ENCODE peak calls at places on chromosomes 3 and 15, in four cellular contexts. T is K562, I is HL-60, E is GM12878. A is an unnamed sample.

GRCh38 chr15:92949604-92950249 is 49.6 kb downstream of the CHD2 start:
- DNase-seq in E (no peak), I (no peak), T (no peak), A (no peak)

GRCh38 chr15:73936181-73936580 is 9.9 kb downstream of the LOXL1 start:
- DNase-seq in E (no peak), I (no peak), T (no peak), A (no peak)

GRCh38 chr3:8669019-8669418 is 24.4 kb upstream of the SSUH2 start:
- DNase-seq in T (no peak), E (no peak), I (no peak), A (no peak)

GRCh38 chr3:32839714-32840085 is 21.9 kb downstream of the TRIM71 start:
- DNase-seq in T (no peak), E (no peak), I (no peak), A (no peak)

GRCh38 chr3:49644684-49645083 is 29.5 kb upstream of the APEH start:
- DNase-seq in I (no peak), E (no peak), T (no peak), A (no peak)

GRCh38 chr3:43726511-43726910 is 35.8 kb downstream of the ABHD5 start:
- DNase-seq in T (no peak), I (no peak), E (no peak), A (no peak)

GRCh38 chr3:193728429-193729087 is 135.6 kb downstream of the OPA1 start:
- DNase-seq in E (no peak), T (peak), I (no peak), A (no peak)

GRCh38 chr3:51619983-51620382 is 51.1 kb upstream of the TEX264 start:
- DNase-seq in T (no peak), E (no peak), I (no peak), A (no peak)

GRCh38 chr15:57550640-57551039 is 41.1 kb upstream of the MYZAP start:
- DNase-seq in I (no peak), T (no peak), E (no peak), A (no peak)

GRCh38 chr15:48017747-48018146 is 103.0 kb upstream of the SLC24A5 start:
- DNase-seq in I (no peak), E (no peak), T (no peak), A (no peak)

GRCh38 chr3:179272385-179272784 is 21.5 kb upstream of the KCNMB3 start:
- DNase-seq in I (no peak), T (no peak), E (no peak), A (no peak)

GRCh38 chr3:169323580-169324453 is 339.7 kb downstream of the MECOM start:
- DNase-seq in T (no peak), E (no peak), I (no peak), A (no peak)

GRCh38 chr3:115648559-115648958 is 25.2 kb downstream of the GAP43 start:
- DNase-seq in T (no peak), E (no peak), I (no peak), A (no peak)

GRCh38 chr3:141877911-141878310 is 1.5 kb downstream of the ATP1B3 start:
- DNase-seq in E (no peak), I (no peak), T (peak), A (no peak)

GRCh38 chr3:143808999-143809700 is 39.1 kb downstream of the SLC9A9 start:
- DNase-seq in T (no peak), I (no peak), E (no peak), A (no peak)

GRCh38 chr15:77034620-77035467 is 36.1 kb downstream of the TSPAN3 start:
- DNase-seq in I (no peak), E (no peak), T (peak), A (peak)

GRCh38 chr3:138678874-138679392 is 70.4 kb downstream of the FAIM start:
- DNase-seq in T (no peak), I (no peak), E (no peak), A (no peak)

GRCh38 chr3:121431717-121432517 is 113.9 kb downstream of the POLQ start:
- DNase-seq in T (no peak), I (no peak), E (peak), A (peak)

GRCh38 chr15:64152507-64153387 is 1.2 kb downstream of the SNX22 start:
- DNase-seq in E (no peak), I (no peak), T (no peak), A (peak)

GRCh38 chr3:186044973-186045372 is 63.9 kb downstream of the ETV5 start:
- DNase-seq in E (no peak), I (no peak), T (peak), A (no peak)

GRCh38 chr3:110414851-110415250 is 656.8 kb upstream of the NECTIN3 start:
- DNase-seq in T (no peak), E (no peak), I (no peak), A (no peak)

GRCh38 chr3:107637416-107638182 is 114.8 kb downstream of the BBX start:
- DNase-seq in T (no peak), I (no peak), E (no peak), A (no peak)

GRCh38 chr15:33526532-33526931 is 215.8 kb downstream of the RYR3 start:
- DNase-seq in I (no peak), E (no peak), T (no peak), A (no peak)

GRCh38 chr15:31062310-31062964 is 39.1 kb downstream of the TRPM1 start:
- DNase-seq in T (no peak), E (no peak), I (no peak), A (no peak)

GRCh38 chr15:31067890-31068603 is 33.5 kb downstream of the TRPM1 start:
- DNase-seq in E (no peak), I (no peak), T (no peak), A (no peak)

GRCh38 chr15:31069360-31070000 is 32.0 kb downstream of the TRPM1 start:
- DNase-seq in E (no peak), I (no peak), T (no peak), A (no peak)

GRCh38 chr15:31062965-31063355 is 38.6 kb downstream of the TRPM1 start:
- DNase-seq in T (no peak), E (no peak), I (no peak), A (no peak)

GRCh38 chr15:31065824-31066223 is 35.7 kb downstream of the TRPM1 start:
- DNase-seq in E (no peak), I (no peak), T (no peak), A (no peak)
- TF ChIP-seq SPI1 in E (no peak), I (no peak), T (no peak), A (no peak)

DNA sequence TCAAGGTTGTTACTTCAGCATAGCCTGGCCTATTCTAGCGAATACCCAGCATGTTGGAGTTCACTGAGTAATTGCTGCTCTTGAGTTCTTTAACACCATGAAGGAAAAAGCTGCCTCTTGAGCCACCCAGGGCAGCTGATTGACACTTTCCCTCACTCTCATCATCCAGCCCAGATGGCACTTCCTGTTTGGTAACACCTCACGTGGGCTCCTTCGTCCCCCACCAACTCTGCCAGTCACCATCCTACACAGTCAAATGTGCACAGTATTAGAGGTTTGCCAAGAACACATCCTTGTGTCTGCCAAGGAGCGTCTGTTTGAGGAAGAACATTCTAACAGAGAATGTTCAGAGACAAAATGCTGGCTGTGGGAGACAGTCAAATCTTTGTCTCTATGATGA is 266.3 kb downstream of the RPLP1 start:
- DNase-seq in E (no peak), I (peak), T (no peak), A (no peak)
- TF ChIP-seq SPI1 in E (peak), I (peak), T (no peak), A (peak)

GRCh38 chr3:17339233-17339632 is 403.2 kb downstream of the TBC1D5 start:
- DNase-seq in E (no peak), T (no peak), I (no peak), A (no peak)

GRCh38 chr3:17336291-17336690 is 406.1 kb downstream of the TBC1D5 start:
- DNase-seq in E (no peak), T (no peak), I (no peak), A (no peak)

GRCh38 chr3:17342126-17342525 is 400.3 kb downstream of the TBC1D5 start:
- DNase-seq in E (no peak), I (no peak), T (no peak), A (no peak)

GRCh38 chr3:17340261-17340660 is 402.2 kb downstream of the TBC1D5 start:
- DNase-seq in E (no peak), T (no peak), I (no peak), A (no peak)

DNA sequence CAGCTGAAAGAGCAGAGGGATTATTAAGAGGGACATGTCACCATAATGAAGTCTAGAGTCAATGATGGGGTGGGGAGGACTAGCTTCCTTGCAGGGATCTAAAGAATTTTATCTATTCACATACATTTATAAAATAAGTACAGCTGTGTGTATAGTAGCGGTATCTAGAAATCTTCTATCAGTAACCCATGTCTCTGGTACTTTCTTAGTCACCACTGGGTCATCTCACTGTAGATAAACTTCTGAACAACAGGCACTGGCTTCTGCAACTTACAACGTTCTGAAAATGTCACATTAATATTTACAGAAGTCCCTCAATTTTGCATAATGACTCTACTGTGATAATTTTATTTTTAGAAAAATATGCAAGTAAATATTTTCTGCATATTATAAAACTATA is 401.7 kb downstream of the TBC1D5 start:
- DNase-seq in I (no peak), T (no peak), E (no peak), A (no peak)
- TF ChIP-seq SPI1 in I (no peak), T (no peak), E (no peak), A (no peak)

GRCh38 chr15:95085056-95085455 is 853.7 kb downstream of the MCTP2 start:
- DNase-seq in I (no peak), E (no peak), T (no peak), A (no peak)

GRCh38 chr15:95086543-95087252 is 855.3 kb downstream of the MCTP2 start:
- DNase-seq in E (no peak), T (no peak), I (no peak), A (no peak)

DNA sequence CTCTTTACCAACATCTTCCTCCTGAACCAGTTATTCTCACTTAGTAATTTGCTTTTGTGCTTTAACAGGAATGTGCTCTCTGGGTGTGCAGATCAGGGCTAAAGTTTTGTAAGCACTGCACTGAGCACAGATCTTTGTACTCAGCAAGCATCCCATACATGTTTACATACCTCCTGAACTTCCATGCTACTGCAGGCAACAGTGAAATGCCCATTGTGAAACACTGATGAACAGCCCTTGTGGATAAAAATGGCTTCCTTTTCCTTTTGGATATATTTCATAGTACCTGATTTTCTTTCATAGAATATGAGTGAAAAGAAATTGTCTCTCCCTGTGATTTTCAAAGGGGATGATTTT is 855.9 kb downstream of the MCTP2 start:
- DNase-seq in E (no peak), T (no peak), I (no peak), A (no peak)
- TF ChIP-seq SPI1 in E (no peak), T (no peak), I (no peak), A (no peak)

GRCh38 chr15:101013769-101014223 is 94.6 kb downstream of the LRRK1 start:
- DNase-seq in T (no peak), E (no peak), I (no peak), A (no peak)
- TF ChIP-seq SPI1 in T (no peak), E (no peak), I (no peak), A (no peak)

DNA sequence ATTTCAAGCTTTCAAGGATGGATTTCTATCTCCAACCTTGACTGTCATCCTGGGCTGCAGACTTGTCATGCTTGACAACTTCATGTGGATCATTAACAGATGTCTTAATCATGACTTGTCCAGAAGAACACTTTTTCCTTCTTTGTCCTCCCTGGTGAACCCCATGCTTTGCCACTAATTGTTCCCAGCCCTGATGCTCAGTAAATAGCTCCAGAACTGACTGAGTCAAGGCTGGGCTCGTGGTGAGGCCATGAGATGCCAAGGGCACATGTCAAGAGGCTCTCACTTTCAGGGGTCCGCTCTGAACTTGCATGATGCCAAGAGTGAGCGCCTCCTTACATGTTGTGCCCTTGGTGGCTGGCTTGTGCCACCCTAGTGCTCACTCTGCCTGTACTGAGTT is 48.9 kb upstream of the KY start:
- DNase-seq in T (no peak), E (no peak), I (no peak), A (no peak)
- TF ChIP-seq SPI1 in T (no peak), E (no peak), I (no peak), A (no peak)

GRCh38 chr3:64449026-64449425 is 223.8 kb upstream of the PRICKLE2 start:
- DNase-seq in T (no peak), I (no peak), E (peak), A (no peak)
- TF ChIP-seq SPI1 in T (no peak), I (no peak), E (no peak), A (no peak)

DNA sequence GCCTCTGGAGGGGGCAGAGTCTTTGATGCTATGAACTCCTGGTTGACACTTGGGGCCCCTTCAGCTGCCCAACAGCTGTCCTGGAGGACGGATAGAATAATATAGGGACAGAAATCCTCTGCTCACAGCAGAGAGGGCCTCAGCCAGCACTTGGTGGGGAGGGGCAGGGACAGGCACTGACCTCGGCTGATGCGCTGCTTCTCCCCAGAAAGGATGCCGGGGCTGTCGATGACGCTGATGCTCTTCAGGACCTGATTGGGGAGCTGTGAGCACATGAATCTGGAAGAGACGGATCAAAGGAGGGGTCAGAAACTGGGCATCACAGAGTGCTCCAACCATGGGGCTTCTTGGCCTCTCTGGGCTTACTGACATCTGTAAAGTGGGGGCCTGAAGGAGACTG is 29.5 kb downstream of the EHD4 start:
- DNase-seq in I (no peak), T (no peak), E (no peak), A (no peak)
- TF ChIP-seq SPI1 in I (no peak), T (no peak), E (no peak), A (no peak)

DNA sequence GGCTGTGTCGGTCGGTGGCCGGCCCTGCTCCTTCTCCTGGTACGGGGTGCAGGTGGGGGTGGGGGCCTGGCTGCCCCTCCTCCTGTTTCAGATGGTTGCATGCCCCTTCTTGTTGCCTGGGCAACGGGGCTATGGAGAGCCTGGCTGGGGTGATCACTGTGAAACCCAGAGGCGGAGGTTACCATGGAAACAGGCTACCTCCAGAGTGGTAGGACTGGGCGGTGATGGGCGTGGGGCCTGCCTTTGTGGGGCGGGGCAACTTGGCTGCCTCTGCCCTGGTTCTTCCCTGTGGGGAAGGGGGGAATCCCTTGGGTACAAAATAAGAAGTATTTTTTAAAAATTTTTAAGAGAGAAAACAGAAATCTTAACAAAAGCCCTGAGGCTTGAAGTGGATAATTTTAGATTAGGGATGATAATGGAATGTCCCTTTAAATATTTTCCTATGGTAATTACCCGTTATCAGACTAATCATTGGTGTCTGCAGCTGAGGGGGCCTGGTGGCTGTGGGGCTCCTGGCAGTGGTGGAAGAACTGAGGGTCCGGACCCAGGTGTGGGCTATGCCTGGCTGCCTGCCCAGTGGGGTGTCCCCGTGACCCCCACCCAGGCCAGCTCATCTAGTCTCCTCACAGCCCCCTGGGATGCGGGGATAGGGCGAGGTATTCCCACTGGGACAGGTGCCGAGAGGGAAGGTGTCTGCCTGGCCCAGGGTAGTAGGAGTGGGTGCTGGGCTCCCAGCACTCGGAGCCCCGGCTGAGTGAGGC is 32.5 kb downstream of the PLXNA1 start:
- DNase-seq in I (no peak), T (no peak), E (peak), A (peak)
- TF ChIP-seq SPI1 in I (no peak), T (no peak), E (no peak), A (no peak)

A was measured in GM12891.